ENCODE peak calls at places on chromosomes 7 and 10, in eight cellular contexts. M is dorsolateral prefrontal cortex; F is HEK293T; H is posterior cingulate gyrus; W is HCEC 1CT; P is brain microvascular endothelial cell; T is stimulated activated CD4-positive, alpha-beta T cell treated with anti-CD3 and anti-CD28 coated beads, Interleukin-1b, Interleukin-23, amount 100 ng/mL, for 24 hours; I is endothelial cell of umbilical vein. V is an unnamed sample.

GRCh38 chr10:111944331-111944730 is 239.2 kb downstream of the GPAM start:
- DNase-seq in F (peak), I (no peak), T (no peak), P (no peak), H (no peak), M (no peak), W (no peak), V (no peak)

GRCh38 chr7:16356241-16356958 is 64.9 kb downstream of the CRPPA start:
- DNase-seq in I (no peak), P (peak), F (no peak), T (no peak), H (no peak), M (no peak), W (peak), V (no peak)

GRCh38 chr10:114749545-114749944 is 72.0 kb upstream of the FHIP2A start:
- DNase-seq in M (no peak), I (no peak), T (no peak), H (no peak), W (no peak), F (no peak), P (no peak), V (no peak)

GRCh38 chr7:130890176-130891020 is 156.4 kb upstream of the KLF14 start:
- DNase-seq in T (no peak), F (no peak), I (no peak), P (no peak), H (no peak), W (peak), M (no peak), V (no peak)

GRCh38 chr7:32020760-32021159 is 49.4 kb downstream of the PDE1C start:
- DNase-seq in F (no peak), M (no peak), T (no peak), H (no peak), W (no peak), P (no peak), I (no peak), V (no peak)

GRCh38 chr7:79142706-79143105 is 310.8 kb downstream of the MAGI2 start:
- DNase-seq in I (no peak), T (no peak), M (no peak), P (no peak), H (no peak), W (no peak), F (no peak), V (no peak)

GRCh38 chr7:44385384-44386138 is 60.2 kb upstream of the CAMK2B start:
- DNase-seq in W (no peak), M (no peak), H (peak), F (no peak), P (no peak), T (no peak), I (no peak), V (no peak)

GRCh38 chr10:130127612-130128607 is 8.3 kb upstream of the GLRX3 start:
- DNase-seq in M (peak), F (peak), I (peak), H (peak), T (peak), P (peak), W (peak), V (peak)

GRCh38 chr7:42170724-42171123 is 66.3 kb downstream of the GLI3 start:
- DNase-seq in T (no peak), H (no peak), W (peak), I (no peak), P (no peak), M (no peak), F (no peak), V (no peak)

GRCh38 chr7:18292584-18292983 is 203.0 kb upstream of the HDAC9 start:
- DNase-seq in F (no peak), W (no peak), T (no peak), I (no peak), P (no peak), H (no peak), M (no peak), V (no peak)

GRCh38 chr10:59362184-59362966 is at the start of gene FAM13C:
- DNase-seq in F (peak), H (peak), P (peak), W (peak), T (no peak), M (peak), I (peak), V (peak)

GRCh38 chr10:35857860-35858259 is 215.8 kb upstream of the FZD8 start:
- DNase-seq in P (no peak), W (no peak), M (no peak), I (no peak), H (no peak), T (no peak), F (no peak), V (no peak)

GRCh38 chr10:124721295-124722052 is 22.7 kb downstream of the FAM53B start:
- DNase-seq in H (peak), M (peak), T (no peak), F (no peak), P (no peak), I (peak), W (no peak), V (no peak)

GRCh38 chr7:25517906-25518305 is 289.6 kb upstream of the NPVF start:
- DNase-seq in I (no peak), W (no peak), H (no peak), P (no peak), F (no peak), T (no peak), M (no peak), V (no peak)

GRCh38 chr10:100562806-100563293 is 27.1 kb downstream of the HIF1AN start:
- DNase-seq in I (no peak), H (peak), M (peak), W (peak), T (no peak), F (peak), P (peak), V (no peak)

GRCh38 chr10:75126277-75126676 is 14.8 kb downstream of the SAMD8 start:
- DNase-seq in M (no peak), I (no peak), H (no peak), W (peak), T (no peak), F (no peak), P (no peak), V (no peak)

GRCh38 chr7:45692031-45692430 is 117.9 kb downstream of the ADCY1 start:
- DNase-seq in T (no peak), F (no peak), M (no peak), I (no peak), W (no peak), P (no peak), H (no peak), V (no peak)

GRCh38 chr7:29158748-29159147 is 12.4 kb upstream of the CPVL start:
- DNase-seq in M (no peak), W (no peak), P (no peak), T (no peak), H (no peak), I (no peak), F (no peak), V (no peak)

GRCh38 chr7:92782236-92782635 is 54.1 kb downstream of the CDK6 start:
- DNase-seq in P (no peak), T (no peak), H (no peak), M (no peak), W (no peak), I (no peak), F (no peak), V (no peak)

GRCh38 chr10:58258977-58259692 is 8.6 kb downstream of the IPMK start:
- DNase-seq in T (no peak), F (no peak), M (no peak), W (no peak), P (no peak), I (no peak), H (no peak), V (no peak)

GRCh38 chr7:90119178-90119971 is 34.9 kb upstream of the STEAP1 start:
- DNase-seq in T (no peak), H (peak), P (no peak), I (no peak), M (peak), W (no peak), F (no peak), V (no peak)

GRCh38 chr7:13991791-13992620 is 2.5 kb upstream of the ETV1 start:
- DNase-seq in I (peak), H (no peak), P (no peak), W (no peak), F (no peak), T (no peak), M (no peak), V (no peak)

GRCh38 chr7:142060936-142061335 is 50.6 kb upstream of the MGAM2 start:
- DNase-seq in I (no peak), W (no peak), P (no peak), M (no peak), H (no peak), T (no peak), F (no peak), V (no peak)

GRCh38 chr10:31939797-31940708 is 11.4 kb upstream of the ARHGAP12 start:
- DNase-seq in W (peak), H (no peak), F (no peak), P (no peak), T (no peak), I (peak), M (no peak), V (no peak)

GRCh38 chr10:73097305-73097670 is 622 bp upstream of the P4HA1 start:
- DNase-seq in I (no peak), P (no peak), M (no peak), T (no peak), W (no peak), F (no peak), H (no peak), V (no peak)

GRCh38 chr7:121138262-121138933 is 149.9 kb downstream of the CPED1 start:
- DNase-seq in I (no peak), H (no peak), F (no peak), T (no peak), P (no peak), M (no peak), W (no peak), V (peak)

GRCh38 chr10:19811517-19811916 is 4.7 kb upstream of the PLXDC2 start:
- DNase-seq in M (no peak), T (no peak), H (peak), W (no peak), I (no peak), F (peak), P (peak), V (no peak)

GRCh38 chr10:70335246-70335613 is 47.2 kb downstream of the LRRC20 start:
- DNase-seq in I (no peak), H (no peak), M (no peak), F (no peak), T (no peak), P (no peak), W (no peak), V (no peak)

GRCh38 chr7:121300685-121301084 is 28.1 kb upstream of the WNT16 start:
- DNase-seq in W (no peak), P (no peak), T (no peak), F (no peak), H (no peak), I (no peak), M (no peak), V (no peak)

GRCh38 chr7:129748710-129749109 is 137.2 kb downstream of the NRF1 start:
- DNase-seq in W (no peak), F (no peak), T (no peak), M (no peak), H (no peak), P (no peak), I (no peak), V (no peak)

GRCh38 chr10:34013235-34013634 is 678.8 kb upstream of the NRP1 start:
- DNase-seq in M (no peak), T (no peak), I (no peak), H (no peak), P (no peak), F (no peak), W (no peak), V (no peak)